ENCODE peak calls at places on chromosomes 3 and 15, in six cellular contexts. G is CD4-positive, alpha-beta memory T cell; N is HAP-1; J is lower leg skin; B is fibroblast of mammary gland; E is ovary. I is an unnamed sample.

GRCh38 chr3:117628896-117629295 is 919.3 kb downstream of the TUSC7 start:
- DNase-seq in N (peak; percentile 73), J (peak; percentile 15), B (peak; percentile 85), E (no peak), G (no peak), I (peak; percentile 78)

GRCh38 chr3:9153763-9154601 is 95.5 kb downstream of the SRGAP3 start:
- DNase-seq in G (no peak), J (peak; percentile 81), B (peak; percentile 99), E (no peak), N (no peak), I (no peak)

GRCh38 chr15:87080547-87080946 is 1000.9 kb downstream of the AGBL1 start:
- DNase-seq in J (no peak), G (no peak), E (no peak), B (no peak), N (no peak), I (no peak)

GRCh38 chr3:60298141-60298540 is 953.1 kb downstream of the FHIT start:
- DNase-seq in B (no peak), E (no peak), G (no peak), N (no peak), J (no peak), I (no peak)

GRCh38 chr15:76058714-76059319 is 968 bp upstream of the TMEM266 start:
- DNase-seq in J (no peak), B (peak; percentile 10), E (no peak), G (no peak), N (peak; percentile 72), I (peak; percentile 10)

GRCh38 chr3:138686771-138687221 is 78.2 kb downstream of the FAIM start:
- DNase-seq in J (no peak), G (no peak), N (no peak), B (peak; percentile 82), E (no peak), I (peak; percentile 81)

GRCh38 chr3:24640330-24640877 is 145.8 kb upstream of the THRB start:
- DNase-seq in E (no peak), B (peak; percentile 81), J (no peak), G (no peak), N (peak; percentile 50), I (peak; percentile 62)

GRCh38 chr3:65939184-65939583 is 99.5 kb downstream of the MAGI1 start:
- DNase-seq in N (no peak), E (no peak), B (peak; percentile 29), J (no peak), G (no peak), I (no peak)

GRCh38 chr3:195546130-195546560 is 3.0 kb upstream of the PPP1R2 start:
- DNase-seq in E (peak; percentile 46), N (no peak), J (peak; percentile 62), G (no peak), B (peak; percentile 92), I (peak; percentile 93)

GRCh38 chr15:100633763-100634075 is 31.3 kb downstream of the ASB7 start:
- DNase-seq in E (no peak), B (no peak), G (no peak), J (no peak), N (no peak), I (no peak)

GRCh38 chr3:130971208-130971607 is 55.4 kb downstream of the ASTE1 start:
- DNase-seq in E (no peak), B (no peak), G (no peak), N (no peak), J (no peak), I (no peak)

GRCh38 chr3:42732196-42732828 is 29.7 kb upstream of the HHATL start:
- DNase-seq in N (no peak), J (peak; percentile 16), G (no peak), B (no peak), E (no peak), I (no peak)

GRCh38 chr3:83890763-83891135 is 1068.0 kb upstream of the CADM2 start:
- DNase-seq in E (no peak), B (peak; percentile 5), G (no peak), J (no peak), N (no peak), I (no peak)

GRCh38 chr3:112131111-112131510 is 1.9 kb downstream of the GCSAM start:
- DNase-seq in J (no peak), N (no peak), B (no peak), G (no peak), E (no peak), I (no peak)

GRCh38 chr3:105809204-105809893 is 59.5 kb downstream of the CBLB start:
- DNase-seq in E (no peak), B (no peak), N (no peak), J (no peak), G (no peak), I (no peak)

GRCh38 chr15:89101302-89102191 is 13.3 kb downstream of the ABHD2 start:
- DNase-seq in G (no peak), J (peak; percentile 67), B (peak; percentile 98), E (peak; percentile 80), N (no peak), I (peak; percentile 98)

GRCh38 chr3:185822221-185822956 is 2.5 kb downstream of the IGF2BP2 start:
- DNase-seq in E (no peak), J (no peak), G (no peak), N (no peak), B (peak; percentile 83), I (peak; percentile 76)

GRCh38 chr3:64144241-64144900 is 80.9 kb downstream of the PRICKLE2 start:
- DNase-seq in E (no peak), B (no peak), G (no peak), J (no peak), N (no peak), I (no peak)

GRCh38 chr3:44468572-44469520 is 8.6 kb downstream of the ZNF445 start:
- DNase-seq in G (no peak), J (no peak), N (no peak), B (peak; percentile 74), E (no peak), I (peak; percentile 41)

GRCh38 chr3:52289747-52290595 is 2.3 kb downstream of the GLYCTK start:
- DNase-seq in G (no peak), B (no peak), J (no peak), E (peak; percentile 37), N (no peak), I (no peak)

GRCh38 chr3:36210840-36211655 is 169.3 kb upstream of the STAC start:
- DNase-seq in B (no peak), N (no peak), E (no peak), J (no peak), G (no peak), I (no peak)

GRCh38 chr15:49168026-49168425 is 2.0 kb upstream of the GALK2 start:
- DNase-seq in E (no peak), N (no peak), J (no peak), G (no peak), B (peak; percentile 60), I (no peak)

GRCh38 chr15:49174902-49175301 is 4.9 kb downstream of the GALK2 start:
- DNase-seq in B (no peak), J (no peak), N (no peak), G (no peak), E (no peak), I (no peak)

GRCh38 chr15:49169880-49170597 is at the start of gene GALK2:
- DNase-seq in J (peak; percentile 93), B (peak; percentile 83), E (peak; percentile 83), N (peak; percentile 96), G (peak; percentile 85), I (peak; percentile 85)

GRCh38 chr15:49171790-49172189 is 1.7 kb downstream of the GALK2 start:
- DNase-seq in N (peak; percentile 31), J (no peak), E (no peak), B (no peak), G (no peak), I (no peak)
- H3K4me3 ChIP-seq in N (peak overlapping the region; percentile 57), J (no peak overlapping the region), E (no peak overlapping the region), B (no peak overlapping the region), G (no peak overlapping the region), I (no peak overlapping the region)

DNA sequence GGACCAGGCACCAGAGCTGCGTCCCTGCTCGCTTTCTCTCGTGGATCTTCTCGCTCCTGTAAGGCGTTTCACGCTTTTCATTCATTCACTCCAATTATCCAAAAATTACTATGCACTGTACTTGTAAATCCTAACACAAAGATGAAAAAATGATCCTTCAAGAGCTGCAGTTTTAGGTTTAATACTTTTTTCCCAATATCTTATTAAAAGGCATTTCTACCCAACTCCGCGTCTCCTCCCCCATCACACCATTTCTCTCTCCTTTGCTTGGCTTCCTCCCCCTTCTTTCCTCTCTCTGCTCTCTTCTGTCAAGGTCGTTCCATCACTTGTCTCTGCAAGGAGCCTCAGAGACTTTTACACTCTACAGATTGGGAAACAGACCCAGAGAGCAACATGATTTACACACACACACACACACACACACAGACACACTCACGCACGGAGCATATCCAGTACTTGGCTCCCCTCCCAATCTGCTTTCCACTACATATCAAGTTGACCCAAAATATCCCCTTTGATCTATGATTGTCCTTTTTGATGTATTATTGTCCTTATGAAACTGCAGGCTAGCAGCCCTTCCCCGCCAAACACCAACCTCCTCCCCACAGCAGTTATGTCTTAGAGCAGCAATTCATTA is 476 bp upstream of the CLDN1 start:
- DNase-seq in J (no peak), G (no peak), B (peak; percentile 38), N (no peak), E (peak; percentile 39), I (peak; percentile 44)
- H3K4me3 ChIP-seq in J (no peak overlapping the region), G (peak overlapping the region; percentile 36), B (peak overlapping the region; percentile 61), N (peak overlapping the region; percentile 47), E (peak overlapping the region; percentile 52), I (peak overlapping the region; percentile 58)

GRCh38 chr3:98775459-98775858 is 12.3 kb downstream of the ST3GAL6 start:
- DNase-seq in J (no peak), G (no peak), E (no peak), B (no peak), N (no peak), I (no peak)
- H3K4me3 ChIP-seq in J (no peak overlapping the region), G (no peak overlapping the region), E (no peak overlapping the region), B (no peak overlapping the region), N (no peak overlapping the region), I (no peak overlapping the region)

GRCh38 chr3:125356140-125357026 is 18.7 kb downstream of the ZNF148 start:
- DNase-seq in N (no peak), B (no peak), E (no peak), G (no peak), J (no peak), I (no peak)
- H3K4me3 ChIP-seq in N (peak overlapping the region; percentile 49), B (peak overlapping the region; percentile 58), E (peak overlapping the region; percentile 43), G (peak overlapping the region; percentile 44), J (no peak overlapping the region), I (peak overlapping the region; percentile 55)

DNA sequence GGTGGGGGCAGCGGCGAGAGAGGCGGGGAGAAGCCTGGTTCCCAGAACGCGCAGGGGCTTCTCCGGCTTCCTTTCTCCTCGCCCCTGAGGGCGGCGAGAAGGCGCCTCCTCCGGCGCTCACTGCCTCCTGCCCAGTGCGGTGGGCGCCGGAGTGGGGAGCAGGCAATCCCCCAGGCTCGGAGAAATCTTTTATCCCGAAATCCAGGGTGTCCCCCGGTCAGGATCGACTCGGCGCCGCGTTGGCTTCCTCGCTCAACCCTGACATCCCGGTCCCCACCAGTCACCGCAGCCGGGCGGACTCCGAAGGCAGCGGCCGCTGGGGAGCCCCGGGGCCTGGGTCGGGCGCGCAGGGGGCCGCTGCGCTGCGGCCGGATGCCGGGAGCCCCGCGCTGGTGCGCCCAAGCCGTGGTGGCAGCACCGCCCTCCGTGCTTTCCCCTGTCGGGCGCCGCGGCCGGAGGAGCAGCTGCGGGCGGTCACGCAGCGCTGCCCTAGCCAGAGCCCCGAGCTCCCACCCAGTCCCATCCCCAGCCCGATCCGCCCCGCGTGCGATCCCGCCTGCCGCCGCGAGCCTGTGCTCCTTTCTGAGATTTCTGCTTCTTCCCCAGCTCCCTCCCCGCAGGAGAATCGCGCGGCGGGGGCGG is 827 bp upstream of the CACNA2D3 start:
- DNase-seq in J (no peak), B (no peak), G (no peak), E (no peak), N (peak; percentile 56), I (peak; percentile 26)
- H3K4me3 ChIP-seq in J (peak overlapping the region; percentile 18), B (no peak overlapping the region), G (no peak overlapping the region), E (peak overlapping the region; percentile 55), N (peak overlapping the region; percentile 42), I (peak overlapping the region; percentile 56)

I was measured in fibroblast of pulmonary artery.